ENCODE peak calls at places on chromosomes 5 and 9, in six cellular contexts. U is effector memory CD4-positive, alpha-beta T cell; Q is CMK; E is foreskin keratinocyte; X is OCI-LY7; G is RPMI7951. N is an unnamed sample.

GRCh38 chr5:53890490-53890889 is 330.1 kb downstream of the NDUFS4 start:
- DNase-seq in Q (no peak), E (no peak), U (no peak), X (no peak), G (no peak), N (no peak)

GRCh38 chr5:36150676-36151433 is 832 bp downstream of the LMBRD2 start:
- DNase-seq in G (peak; percentile 42), U (peak; percentile 4), E (peak; percentile 51), X (peak; percentile 72), Q (no peak), N (peak; percentile 18)

GRCh38 chr9:36928670-36929349 is 105.3 kb downstream of the PAX5 start:
- DNase-seq in G (peak; percentile 71), Q (no peak), U (no peak), E (peak; percentile 50), X (no peak), N (no peak)

GRCh38 chr9:129480227-129480626 is 140.7 kb downstream of the C9orf50 start:
- DNase-seq in G (no peak), U (no peak), Q (no peak), E (no peak), X (no peak), N (no peak)

GRCh38 chr5:24222866-24223265 is 421.9 kb downstream of the CDH10 start:
- DNase-seq in Q (no peak), U (no peak), G (no peak), E (peak; percentile 10), X (no peak), N (no peak)

GRCh38 chr9:135702002-135702721 is at the start of gene KCNT1:
- DNase-seq in E (no peak), X (peak; percentile 22), U (no peak), G (peak; percentile 21), Q (peak; percentile 32), N (peak; percentile 50)

GRCh38 chr5:134101686-134102439 is 12.6 kb upstream of the TCF7 start:
- DNase-seq in U (peak; percentile 54), G (peak; percentile 43), X (peak; percentile 64), Q (peak; percentile 31), E (no peak), N (peak; percentile 66)

GRCh38 chr5:160833806-160834205 is 18.2 kb downstream of the ATP10B start:
- DNase-seq in U (no peak), Q (no peak), X (no peak), G (peak; percentile 2), E (peak; percentile 55), N (no peak)

GRCh38 chr9:36327903-36328302 is 69.7 kb upstream of the GNE start:
- DNase-seq in E (no peak), G (peak; percentile 41), X (no peak), Q (no peak), U (no peak), N (no peak)

N was measured in T-helper 17 cell.